ENCODE peak calls at places on chromosomes 2 and 18, in nine cellular contexts. One of them, this sample, is unnamed.

GRCh38 chr2:43233218-43234212 is 7.1 kb upstream of the ZFP36L2 start:
- DNase-seq in mammary epithelial cell: no peak
- DNase-seq in fibroblast of lung: no peak
- DNase-seq in left ventricle myocardium inferior: no peak
- DNase-seq in cardiac muscle cell: no peak
- DNase-seq in IMR-90: no peak
- DNase-seq in spleen: no peak
- DNase-seq in foreskin fibroblast: no peak
- DNase-seq in HFFc6: no peak
- DNase-seq in this sample: no peak

GRCh38 chr2:191687867-191688266 is 9.9 kb downstream of the NABP1 start:
- DNase-seq in spleen: no peak
- DNase-seq in fibroblast of lung: no peak
- DNase-seq in mammary epithelial cell: no peak
- DNase-seq in left ventricle myocardium inferior: no peak
- DNase-seq in IMR-90: no peak
- DNase-seq in cardiac muscle cell: no peak
- DNase-seq in HFFc6: no peak
- DNase-seq in foreskin fibroblast: no peak
- DNase-seq in this sample: no peak

GRCh38 chr2:168348076-168348475 is 100.7 kb upstream of the STK39 start:
- DNase-seq in HFFc6: peak
- DNase-seq in fibroblast of lung: peak
- DNase-seq in cardiac muscle cell: peak
- DNase-seq in foreskin fibroblast: no peak
- DNase-seq in left ventricle myocardium inferior: no peak
- DNase-seq in mammary epithelial cell: no peak
- DNase-seq in spleen: no peak
- DNase-seq in IMR-90: peak
- DNase-seq in this sample: no peak

GRCh38 chr18:25144835-25145234 is 207.1 kb downstream of the ZNF521 start:
- DNase-seq in spleen: no peak
- DNase-seq in IMR-90: peak
- DNase-seq in cardiac muscle cell: no peak
- DNase-seq in foreskin fibroblast: peak
- DNase-seq in mammary epithelial cell: peak
- DNase-seq in HFFc6: peak
- DNase-seq in fibroblast of lung: peak
- DNase-seq in left ventricle myocardium inferior: no peak
- DNase-seq in this sample: no peak

GRCh38 chr2:69381337-69381737 is 5.7 kb downstream of the GFPT1 start:
- DNase-seq in foreskin fibroblast: no peak
- DNase-seq in spleen: no peak
- DNase-seq in IMR-90: peak
- DNase-seq in fibroblast of lung: peak
- DNase-seq in HFFc6: no peak
- DNase-seq in cardiac muscle cell: no peak
- DNase-seq in left ventricle myocardium inferior: no peak
- DNase-seq in mammary epithelial cell: no peak
- DNase-seq in this sample: no peak

GRCh38 chr2:133755515-133756311 is 187.4 kb upstream of the NCKAP5 start:
- DNase-seq in mammary epithelial cell: no peak
- DNase-seq in left ventricle myocardium inferior: no peak
- DNase-seq in cardiac muscle cell: no peak
- DNase-seq in HFFc6: peak
- DNase-seq in fibroblast of lung: peak
- DNase-seq in IMR-90: peak
- DNase-seq in foreskin fibroblast: peak
- DNase-seq in spleen: no peak
- DNase-seq in this sample: no peak

GRCh38 chr2:43345391-43345813 is 119.0 kb upstream of the ZFP36L2 start:
- DNase-seq in HFFc6: no peak
- DNase-seq in spleen: no peak
- DNase-seq in left ventricle myocardium inferior: peak
- DNase-seq in cardiac muscle cell: peak
- DNase-seq in fibroblast of lung: no peak
- DNase-seq in IMR-90: no peak
- DNase-seq in mammary epithelial cell: no peak
- DNase-seq in foreskin fibroblast: no peak
- DNase-seq in this sample: no peak

GRCh38 chr2:110820128-110820527 is 87.8 kb downstream of the ACOXL start:
- DNase-seq in spleen: no peak
- DNase-seq in IMR-90: no peak
- DNase-seq in fibroblast of lung: no peak
- DNase-seq in left ventricle myocardium inferior: no peak
- DNase-seq in mammary epithelial cell: no peak
- DNase-seq in foreskin fibroblast: no peak
- DNase-seq in cardiac muscle cell: no peak
- DNase-seq in HFFc6: no peak
- DNase-seq in this sample: no peak

GRCh38 chr2:191617589-191617988 is 60.3 kb upstream of the NABP1 start:
- DNase-seq in HFFc6: no peak
- DNase-seq in spleen: no peak
- DNase-seq in fibroblast of lung: no peak
- DNase-seq in mammary epithelial cell: no peak
- DNase-seq in cardiac muscle cell: no peak
- DNase-seq in IMR-90: no peak
- DNase-seq in left ventricle myocardium inferior: no peak
- DNase-seq in foreskin fibroblast: no peak
- DNase-seq in this sample: no peak

GRCh38 chr2:11533278-11534077 is at the start of gene GREB1:
- DNase-seq in IMR-90: no peak
- DNase-seq in foreskin fibroblast: peak
- DNase-seq in cardiac muscle cell: no peak
- DNase-seq in left ventricle myocardium inferior: no peak
- DNase-seq in spleen: no peak
- DNase-seq in mammary epithelial cell: peak
- DNase-seq in fibroblast of lung: peak
- DNase-seq in HFFc6: peak
- DNase-seq in this sample: no peak

GRCh38 chr2:215878476-215879063 is 134.8 kb downstream of the MREG start:
- DNase-seq in cardiac muscle cell: no peak
- DNase-seq in left ventricle myocardium inferior: no peak
- DNase-seq in IMR-90: peak
- DNase-seq in fibroblast of lung: peak
- DNase-seq in HFFc6: peak
- DNase-seq in foreskin fibroblast: no peak
- DNase-seq in spleen: no peak
- DNase-seq in mammary epithelial cell: peak
- DNase-seq in this sample: no peak

GRCh38 chr2:10787176-10787968 is 25.2 kb downstream of the PDIA6 start:
- DNase-seq in HFFc6: no peak
- DNase-seq in left ventricle myocardium inferior: no peak
- DNase-seq in foreskin fibroblast: no peak
- DNase-seq in IMR-90: no peak
- DNase-seq in fibroblast of lung: peak
- DNase-seq in mammary epithelial cell: no peak
- DNase-seq in spleen: peak
- DNase-seq in cardiac muscle cell: no peak
- DNase-seq in this sample: no peak

GRCh38 chr18:70280007-70280925 is 8.6 kb upstream of the SOCS6 start:
- DNase-seq in fibroblast of lung: no peak
- DNase-seq in spleen: no peak
- DNase-seq in left ventricle myocardium inferior: no peak
- DNase-seq in foreskin fibroblast: peak
- DNase-seq in cardiac muscle cell: no peak
- DNase-seq in IMR-90: peak
- DNase-seq in HFFc6: no peak
- DNase-seq in mammary epithelial cell: peak
- DNase-seq in this sample: no peak

GRCh38 chr2:119255760-119256573 is 32.3 kb downstream of the STEAP3 start:
- DNase-seq in spleen: no peak
- DNase-seq in HFFc6: peak
- DNase-seq in left ventricle myocardium inferior: no peak
- DNase-seq in cardiac muscle cell: no peak
- DNase-seq in fibroblast of lung: peak
- DNase-seq in foreskin fibroblast: peak
- DNase-seq in mammary epithelial cell: peak
- DNase-seq in IMR-90: peak
- DNase-seq in this sample: no peak

GRCh38 chr2:11748018-11748860 is 1.8 kb downstream of the LPIN1 start:
- DNase-seq in left ventricle myocardium inferior: no peak
- DNase-seq in fibroblast of lung: no peak
- DNase-seq in IMR-90: no peak
- DNase-seq in foreskin fibroblast: no peak
- DNase-seq in spleen: no peak
- DNase-seq in HFFc6: no peak
- DNase-seq in cardiac muscle cell: no peak
- DNase-seq in mammary epithelial cell: no peak
- DNase-seq in this sample: no peak

GRCh38 chr2:232503792-232504323 is 16.2 kb upstream of the ECEL1 start:
- DNase-seq in IMR-90: no peak
- DNase-seq in spleen: no peak
- DNase-seq in left ventricle myocardium inferior: no peak
- DNase-seq in foreskin fibroblast: no peak
- DNase-seq in fibroblast of lung: no peak
- DNase-seq in mammary epithelial cell: no peak
- DNase-seq in cardiac muscle cell: no peak
- DNase-seq in HFFc6: no peak
- DNase-seq in this sample: no peak

GRCh38 chr18:12384261-12384660 is 7.2 kb upstream of the AFG3L2 start:
- DNase-seq in HFFc6: no peak
- DNase-seq in left ventricle myocardium inferior: no peak
- DNase-seq in cardiac muscle cell: no peak
- DNase-seq in foreskin fibroblast: no peak
- DNase-seq in fibroblast of lung: no peak
- DNase-seq in mammary epithelial cell: no peak
- DNase-seq in spleen: no peak
- DNase-seq in IMR-90: no peak
- DNase-seq in this sample: no peak

GRCh38 chr2:144801766-144802165 is 281.8 kb upstream of the ZEB2 start:
- DNase-seq in IMR-90: peak
- DNase-seq in foreskin fibroblast: peak
- DNase-seq in HFFc6: peak
- DNase-seq in spleen: no peak
- DNase-seq in left ventricle myocardium inferior: no peak
- DNase-seq in cardiac muscle cell: no peak
- DNase-seq in fibroblast of lung: peak
- DNase-seq in mammary epithelial cell: peak
- DNase-seq in this sample: no peak

GRCh38 chr2:172046866-172047265 is 38.4 kb upstream of the DLX1 start:
- DNase-seq in IMR-90: no peak
- DNase-seq in HFFc6: no peak
- DNase-seq in fibroblast of lung: no peak
- DNase-seq in left ventricle myocardium inferior: no peak
- DNase-seq in spleen: no peak
- DNase-seq in foreskin fibroblast: no peak
- DNase-seq in cardiac muscle cell: no peak
- DNase-seq in mammary epithelial cell: no peak
- DNase-seq in this sample: no peak

GRCh38 chr2:145323512-145323911 is 803.6 kb upstream of the ZEB2 start:
- DNase-seq in left ventricle myocardium inferior: no peak
- DNase-seq in fibroblast of lung: peak
- DNase-seq in IMR-90: peak
- DNase-seq in mammary epithelial cell: peak
- DNase-seq in spleen: no peak
- DNase-seq in foreskin fibroblast: peak
- DNase-seq in cardiac muscle cell: no peak
- DNase-seq in HFFc6: peak
- DNase-seq in this sample: no peak

GRCh38 chr2:200584639-200585038 is 1.2 kb upstream of the AOX1 start:
- DNase-seq in fibroblast of lung: no peak
- DNase-seq in left ventricle myocardium inferior: no peak
- DNase-seq in HFFc6: no peak
- DNase-seq in IMR-90: no peak
- DNase-seq in cardiac muscle cell: no peak
- DNase-seq in foreskin fibroblast: no peak
- DNase-seq in spleen: no peak
- DNase-seq in mammary epithelial cell: no peak
- DNase-seq in this sample: no peak

GRCh38 chr18:12271376-12272235 is 17.4 kb downstream of the CIDEA start:
- DNase-seq in mammary epithelial cell: peak
- DNase-seq in fibroblast of lung: peak
- DNase-seq in left ventricle myocardium inferior: peak
- DNase-seq in HFFc6: peak
- DNase-seq in foreskin fibroblast: peak
- DNase-seq in cardiac muscle cell: peak
- DNase-seq in spleen: no peak
- DNase-seq in IMR-90: peak
- DNase-seq in this sample: no peak

GRCh38 chr2:231168460-231169139 is 29.8 kb upstream of the ARMC9 start:
- DNase-seq in spleen: no peak
- DNase-seq in fibroblast of lung: no peak
- DNase-seq in left ventricle myocardium inferior: no peak
- DNase-seq in foreskin fibroblast: no peak
- DNase-seq in mammary epithelial cell: no peak
- DNase-seq in HFFc6: no peak
- DNase-seq in cardiac muscle cell: no peak
- DNase-seq in IMR-90: no peak
- DNase-seq in this sample: no peak
- TF ChIP-seq CTCF in spleen: no peak
- TF ChIP-seq CTCF in fibroblast of lung: no peak
- TF ChIP-seq CTCF in left ventricle myocardium inferior: no peak
- TF ChIP-seq CTCF in foreskin fibroblast: no peak
- TF ChIP-seq CTCF in mammary epithelial cell: no peak
- TF ChIP-seq CTCF in HFFc6: no peak
- TF ChIP-seq CTCF in cardiac muscle cell: no peak
- TF ChIP-seq CTCF in IMR-90: no peak
- TF ChIP-seq CTCF in this sample: no peak

DNA sequence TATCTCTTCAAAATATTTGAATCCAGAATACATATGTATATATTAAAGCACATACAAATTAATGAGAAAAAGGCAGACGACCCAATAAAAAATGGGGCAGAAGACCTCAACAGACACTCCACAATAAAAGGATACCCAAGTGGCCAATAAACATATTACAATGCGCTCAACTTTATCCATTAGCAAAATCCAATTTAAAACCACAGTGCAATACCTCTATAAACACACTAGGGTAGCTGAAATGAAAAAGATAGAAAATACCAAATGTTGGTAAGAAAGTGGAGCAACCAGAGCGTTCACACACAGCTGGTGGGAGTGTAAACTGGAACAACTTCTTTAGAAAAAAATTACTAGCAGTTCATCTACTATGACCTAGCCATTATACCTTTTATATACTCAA is 75.3 kb downstream of the CCDC148 start:
- DNase-seq in spleen: no peak
- DNase-seq in foreskin fibroblast: no peak
- DNase-seq in fibroblast of lung: no peak
- DNase-seq in cardiac muscle cell: no peak
- DNase-seq in HFFc6: no peak
- DNase-seq in IMR-90: no peak
- DNase-seq in left ventricle myocardium inferior: no peak
- DNase-seq in mammary epithelial cell: no peak
- DNase-seq in this sample: no peak
- TF ChIP-seq CTCF in spleen: no peak
- TF ChIP-seq CTCF in foreskin fibroblast: no peak
- TF ChIP-seq CTCF in fibroblast of lung: no peak
- TF ChIP-seq CTCF in cardiac muscle cell: no peak
- TF ChIP-seq CTCF in HFFc6: peak
- TF ChIP-seq CTCF in IMR-90: no peak
- TF ChIP-seq CTCF in left ventricle myocardium inferior: no peak
- TF ChIP-seq CTCF in mammary epithelial cell: no peak
- TF ChIP-seq CTCF in this sample: no peak

GRCh38 chr2:63486861-63487290 is 101.4 kb downstream of the WDPCP start:
- DNase-seq in mammary epithelial cell: no peak
- DNase-seq in spleen: no peak
- DNase-seq in foreskin fibroblast: no peak
- DNase-seq in IMR-90: no peak
- DNase-seq in HFFc6: no peak
- DNase-seq in fibroblast of lung: no peak
- DNase-seq in cardiac muscle cell: peak
- DNase-seq in left ventricle myocardium inferior: no peak
- DNase-seq in this sample: no peak
- TF ChIP-seq CTCF in mammary epithelial cell: peak
- TF ChIP-seq CTCF in spleen: no peak
- TF ChIP-seq CTCF in foreskin fibroblast: no peak
- TF ChIP-seq CTCF in IMR-90: no peak
- TF ChIP-seq CTCF in HFFc6: peak
- TF ChIP-seq CTCF in fibroblast of lung: no peak
- TF ChIP-seq CTCF in cardiac muscle cell: no peak
- TF ChIP-seq CTCF in left ventricle myocardium inferior: no peak
- TF ChIP-seq CTCF in this sample: peak

GRCh38 chr2:174051741-174052638 is 86.8 kb upstream of the SP3 start:
- DNase-seq in fibroblast of lung: peak
- DNase-seq in cardiac muscle cell: peak
- DNase-seq in IMR-90: peak
- DNase-seq in mammary epithelial cell: peak
- DNase-seq in left ventricle myocardium inferior: no peak
- DNase-seq in spleen: no peak
- DNase-seq in HFFc6: peak
- DNase-seq in foreskin fibroblast: peak
- DNase-seq in this sample: no peak
- TF ChIP-seq CTCF in fibroblast of lung: no peak
- TF ChIP-seq CTCF in cardiac muscle cell: no peak
- TF ChIP-seq CTCF in IMR-90: peak
- TF ChIP-seq CTCF in mammary epithelial cell: no peak
- TF ChIP-seq CTCF in left ventricle myocardium inferior: no peak
- TF ChIP-seq CTCF in spleen: no peak
- TF ChIP-seq CTCF in HFFc6: no peak
- TF ChIP-seq CTCF in foreskin fibroblast: no peak
- TF ChIP-seq CTCF in this sample: no peak

This sample was measured in chondrocyte.